ENCODE peak calls at places on chromosomes 4 and X, in five cellular contexts. B is A549, X is adrenal gland, W is uterus, Y is psoas muscle. N is an unnamed sample. For H3K4me1, the result is how much of the 10 kb centered on the place peaks cover.

GRCh38 chrX:56233682-56234081 is 1.5 kb downstream of the KLF8 start:
- DNase-seq in B (peak), X (no peak), W (peak), Y (peak), N (peak)

GRCh38 chrX:139850968-139851367 is 81.9 kb downstream of the ATP11C start:
- DNase-seq in B (no peak), X (no peak), W (no peak), Y (no peak), N (no peak)

GRCh38 chrX:71660562-71661416 is 6.6 kb upstream of the LOC101059915 start:
- DNase-seq in B (no peak), X (no peak), W (no peak), Y (no peak), N (no peak)

GRCh38 chr4:84647307-84647884 is 64.5 kb downstream of the CDS1 start:
- DNase-seq in B (no peak), X (no peak), W (peak), Y (no peak), N (no peak)

GRCh38 chrX:46698691-46699090 is 60.2 kb downstream of the SLC9A7 start:
- DNase-seq in B (no peak), X (no peak), W (no peak), Y (no peak), N (no peak)

GRCh38 chrX:1153940-1154339 is 58.5 kb downstream of the CRLF2 start:
- DNase-seq in B (peak), X (no peak), W (no peak), Y (no peak), N (no peak)

GRCh38 chrX:46551494-46552128 is 6.4 kb upstream of the ZNF674 start:
- DNase-seq in B (no peak), X (no peak), W (no peak), Y (no peak), N (peak)

GRCh38 chr4:73599182-73599581 is 21.1 kb downstream of the RASSF6 start:
- DNase-seq in B (peak), X (no peak), W (no peak), Y (no peak), N (peak)

GRCh38 chrX:10326578-10326977 is 169.8 kb downstream of the CLCN4 start:
- DNase-seq in B (peak), X (no peak), W (no peak), Y (no peak), N (no peak)

GRCh38 chr4:18248611-18249010 is 227.1 kb upstream of the LCORL start:
- DNase-seq in B (no peak), X (no peak), W (no peak), Y (no peak), N (no peak)

GRCh38 chr4:118904935-118905334 is 16.3 kb downstream of the SYNPO2 start:
- DNase-seq in B (no peak), X (no peak), W (peak), Y (no peak), N (no peak)
- H3K4me1 ChIP-seq in B (under half), X (under half), W (under half), Y (under half), N (under half)

GRCh38 chr4:38060829-38061431 is 100.7 kb downstream of the PTTG2 start:
- DNase-seq in B (no peak), X (no peak), W (no peak), Y (no peak), N (no peak)

GRCh38 chr4:38065181-38065580 is 105.0 kb downstream of the PTTG2 start:
- DNase-seq in B (no peak), X (no peak), W (no peak), Y (no peak), N (no peak)

GRCh38 chr4:38065900-38066299 is 105.7 kb downstream of the PTTG2 start:
- DNase-seq in B (no peak), X (no peak), W (no peak), Y (no peak), N (no peak)

GRCh38 chr4:38062894-38063168 is 102.6 kb downstream of the PTTG2 start:
- DNase-seq in B (no peak), X (no peak), W (no peak), Y (no peak), N (no peak)

GRCh38 chr4:38062088-38062893 is 102.1 kb downstream of the PTTG2 start:
- DNase-seq in B (peak), X (peak), W (peak), Y (peak), N (peak)
- H3K27ac ChIP-seq in B (peak), X (no peak), W (peak), Y (no peak), N (peak)

GRCh38 chr4:1211371-1211770 is 37.6 kb downstream of the CTBP1 start:
- DNase-seq in B (no peak), X (no peak), W (peak), Y (peak), N (no peak)
- H3K4me1 ChIP-seq in B (under half), X (under half), W (under half), Y (under half), N (under half)

GRCh38 chr4:168537086-168537485 is 40.2 kb downstream of the PALLD start:
- DNase-seq in B (no peak), X (no peak), W (no peak), Y (no peak), N (no peak)
- H3K27ac ChIP-seq in B (peak), X (no peak), W (no peak), Y (peak), N (peak)

GRCh38 chr4:140047017-140047640 is 106.9 kb downstream of the MAML3 start:
- DNase-seq in B (no peak), X (no peak), W (peak), Y (peak), N (no peak)
- H3K4me1 ChIP-seq in B (half or more), X (under half), W (under half), Y (under half), N (under half)

DNA sequence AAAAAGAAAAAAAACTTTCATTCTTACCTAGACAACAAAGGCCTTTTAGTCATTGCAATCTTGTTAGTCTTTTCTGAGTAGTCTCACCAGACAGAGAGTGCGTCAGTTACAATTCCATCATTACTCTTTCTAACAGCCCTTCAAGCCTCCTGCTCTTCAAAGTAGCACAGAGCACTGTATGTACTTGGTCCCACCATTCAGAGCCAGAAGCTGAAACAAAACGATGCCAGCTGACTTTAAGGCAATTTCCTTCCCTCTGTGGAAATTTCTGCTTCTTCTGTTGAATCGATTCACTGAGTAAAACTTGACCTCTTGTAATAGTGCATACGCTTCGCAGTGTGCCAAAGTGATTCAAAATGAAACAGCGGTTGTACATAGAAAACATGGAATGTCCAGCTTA is 57.7 kb upstream of the TENM3 start:
- DNase-seq in B (no peak), X (no peak), W (no peak), Y (no peak), N (no peak)
- H3K27ac ChIP-seq in B (no peak), X (no peak), W (no peak), Y (no peak), N (no peak)